ENCODE peak calls at places on chromosome 5, in seven cellular contexts. G is endothelial cell of umbilical vein, T is heart left ventricle, O is uterus, H is Peyer's patch, M is tibial nerve, K is ovary. E is an unnamed sample.

GRCh38 chr5:989961-990530 is 18.6 kb upstream of the NKD2 start:
- DNase-seq in G (peak), T (peak), O (peak), H (peak), M (peak), K (no peak), E (peak)

GRCh38 chr5:53877243-53877642 is 316.8 kb downstream of the NDUFS4 start:
- DNase-seq in G (no peak), T (no peak), O (no peak), H (no peak), M (no peak), K (no peak), E (no peak)

GRCh38 chr5:36442352-36442751 is 140.7 kb upstream of the RANBP3L start:
- DNase-seq in G (no peak), T (no peak), O (no peak), H (no peak), M (no peak), K (no peak), E (no peak)

GRCh38 chr5:176721509-176721908 is 74.2 kb downstream of the TSPAN17 start:
- DNase-seq in G (no peak), T (no peak), O (no peak), H (no peak), M (no peak), K (no peak), E (no peak)

GRCh38 chr5:169581580-169582227 is 1.9 kb upstream of the SPDL1 start:
- DNase-seq in G (peak), T (no peak), O (peak), H (peak), M (peak), K (peak), E (peak)

GRCh38 chr5:154884424-154884823 is 26.0 kb downstream of the CNOT8 start:
- DNase-seq in G (no peak), T (no peak), O (no peak), H (no peak), M (no peak), K (no peak), E (no peak)

GRCh38 chr5:10703676-10704075 is 57.4 kb downstream of the DAP start:
- DNase-seq in G (no peak), T (no peak), O (no peak), H (peak), M (no peak), K (no peak), E (peak)

GRCh38 chr5:172178301-172179031 is 9.6 kb downstream of the STK10 start:
- DNase-seq in G (no peak), T (no peak), O (no peak), H (peak), M (no peak), K (no peak), E (no peak)

GRCh38 chr5:157086751-157087359 is 22.0 kb downstream of the HAVCR2 start:
- DNase-seq in G (no peak), T (no peak), O (no peak), H (no peak), M (no peak), K (no peak), E (no peak)

GRCh38 chr5:154209591-154210081 is 19.1 kb downstream of the GALNT10 start:
- DNase-seq in G (no peak), T (no peak), O (no peak), H (no peak), M (no peak), K (no peak), E (no peak)

GRCh38 chr5:120368923-120369715 is 95.0 kb upstream of the PRR16 start:
- DNase-seq in G (no peak), T (no peak), O (no peak), H (peak), M (no peak), K (no peak), E (peak)

GRCh38 chr5:134738963-134739661 is 764 bp downstream of the CAMLG start:
- DNase-seq in G (peak), T (no peak), O (no peak), H (peak), M (no peak), K (peak), E (peak)

GRCh38 chr5:113663879-113664278 is 150.4 kb downstream of the YTHDC2 start:
- DNase-seq in G (peak), T (peak), O (no peak), H (peak), M (peak), K (no peak), E (peak)

GRCh38 chr5:119343766-119344165 is 12.1 kb upstream of the TNFAIP8 start:
- DNase-seq in G (no peak), T (no peak), O (no peak), H (peak), M (no peak), K (no peak), E (no peak)

GRCh38 chr5:36606437-36607113 is at the start of gene SLC1A3:
- DNase-seq in G (peak), T (no peak), O (no peak), H (peak), M (peak), K (peak), E (peak)

GRCh38 chr5:93336330-93337110 is 244.5 kb downstream of the NR2F1-AS1 start:
- DNase-seq in G (no peak), T (no peak), O (no peak), H (no peak), M (no peak), K (no peak), E (no peak)

GRCh38 chr5:65880673-65881072 is 45.7 kb upstream of the ERBIN start:
- DNase-seq in G (no peak), T (no peak), O (no peak), H (no peak), M (peak), K (no peak), E (no peak)

GRCh38 chr5:90898330-90899013 is 339.9 kb downstream of the ADGRV1 start:
- DNase-seq in G (no peak), T (no peak), O (no peak), H (no peak), M (no peak), K (no peak), E (no peak)

GRCh38 chr5:90902170-90902569 is 343.6 kb downstream of the ADGRV1 start:
- DNase-seq in G (no peak), T (no peak), O (no peak), H (no peak), M (no peak), K (no peak), E (no peak)

GRCh38 chr5:90901263-90901662 is 342.7 kb downstream of the ADGRV1 start:
- DNase-seq in G (no peak), T (no peak), O (no peak), H (no peak), M (no peak), K (no peak), E (no peak)

GRCh38 chr5:90902681-90903386 is 344.2 kb downstream of the ADGRV1 start:
- DNase-seq in G (peak), T (no peak), O (no peak), H (no peak), M (no peak), K (no peak), E (no peak)

DNA sequence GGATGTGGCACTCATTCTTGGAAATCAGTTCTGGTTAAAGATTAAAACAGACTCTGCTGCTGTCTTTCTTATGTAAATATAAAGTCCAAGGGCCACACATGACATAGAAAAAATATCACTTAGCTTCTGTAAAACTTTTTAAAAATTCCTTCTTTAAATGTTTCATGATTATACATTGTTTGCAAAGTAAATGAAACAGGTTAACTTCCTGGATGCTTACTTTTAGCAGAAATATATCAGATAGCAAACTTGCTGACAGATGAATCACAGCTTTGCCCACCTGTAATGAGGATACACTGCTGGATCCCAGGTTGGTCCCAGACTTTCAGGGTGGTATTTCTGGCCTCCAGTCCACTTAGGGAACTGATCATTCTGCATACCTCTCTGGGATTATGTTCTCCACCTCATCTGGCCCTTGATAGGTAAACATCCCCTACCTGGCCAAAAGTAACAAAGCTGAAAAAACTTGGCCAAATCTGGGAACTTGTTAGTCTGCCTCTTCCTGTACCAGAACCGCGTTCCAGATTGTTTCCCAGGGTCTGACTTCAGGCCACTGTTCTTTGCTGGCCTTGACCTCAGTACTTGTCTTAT is 340.5 kb downstream of the ADGRV1 start:
- DNase-seq in G (no peak), T (no peak), O (no peak), H (no peak), M (no peak), K (no peak), E (no peak)
- TF ChIP-seq POLR2A in G (no peak), T (no peak), O (no peak), H (no peak), M (no peak), K (no peak), E (no peak)

DNA sequence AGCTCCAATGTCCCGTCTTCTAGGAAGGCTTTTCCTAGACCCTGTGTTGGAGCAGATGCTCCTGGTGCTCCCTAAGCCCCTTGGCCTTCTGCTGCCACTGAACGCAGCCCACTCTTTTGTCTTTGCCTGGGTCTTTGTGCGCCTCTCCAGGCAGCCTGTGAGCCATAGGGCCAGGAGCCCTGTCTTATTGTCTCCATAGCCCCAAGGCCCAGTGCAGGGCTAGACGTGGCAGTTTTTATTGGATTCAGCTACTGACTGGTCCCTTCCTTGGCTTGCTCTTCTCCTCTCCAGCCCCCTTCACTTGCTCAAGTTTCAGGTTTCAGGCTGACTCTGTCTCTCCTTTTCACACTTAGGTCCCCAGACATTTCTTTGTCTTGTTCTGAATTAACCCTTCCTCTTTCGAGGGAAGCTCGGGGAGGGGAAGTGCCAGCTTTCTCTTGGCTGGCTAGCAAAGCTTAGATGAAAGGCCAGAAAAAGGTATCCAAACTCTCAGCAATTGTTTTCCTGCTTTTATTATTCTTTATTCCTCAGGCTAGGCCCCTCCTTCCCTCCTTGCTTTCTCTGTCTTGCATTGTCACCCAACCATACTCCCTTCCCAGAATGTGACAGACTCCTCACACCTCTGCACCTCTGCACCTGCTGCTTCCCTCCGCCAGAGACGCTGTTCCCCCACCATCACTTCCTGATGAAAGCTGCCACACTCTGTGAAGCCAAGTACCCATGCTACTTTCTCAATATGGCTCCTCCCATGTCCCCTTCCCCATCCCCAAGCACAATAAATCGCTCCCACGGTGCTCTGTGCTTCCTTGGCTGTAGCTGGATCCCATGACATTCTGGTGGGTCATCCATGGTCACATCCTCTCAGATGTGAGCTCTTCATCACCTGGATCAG is 101.6 kb upstream of the CPEB4 start:
- DNase-seq in G (no peak), T (no peak), O (no peak), H (peak), M (no peak), K (no peak), E (no peak)
- TF ChIP-seq CTCF in G (no peak), T (no peak), O (no peak), H (peak), M (no peak), K (no peak), E (no peak)

GRCh38 chr5:145834917-145835838 is at the start of gene PRELID2:
- DNase-seq in G (peak), T (peak), O (peak), H (peak), M (peak), K (peak), E (peak)
- TF ChIP-seq POLR2A in G (peak), T (no peak), O (peak), H (peak), M (peak), K (no peak), E (peak)

GRCh38 chr5:32323741-32324140 is 11.0 kb upstream of the MTMR12 start:
- DNase-seq in G (no peak), T (no peak), O (no peak), H (no peak), M (no peak), K (no peak), E (no peak)
- TF ChIP-seq CTCF in G (no peak), T (no peak), O (no peak), H (no peak), M (no peak), K (no peak), E (no peak)

GRCh38 chr5:31556461-31556860 is 24.4 kb downstream of the C5orf22 start:
- DNase-seq in G (no peak), T (no peak), O (no peak), H (no peak), M (no peak), K (no peak), E (no peak)
- TF ChIP-seq POLR2A in G (no peak), T (no peak), O (no peak), H (no peak), M (no peak), K (no peak), E (no peak)

GRCh38 chr5:146390469-146390868 is 51.8 kb downstream of the POU4F3 start:
- DNase-seq in G (no peak), T (no peak), O (no peak), H (no peak), M (no peak), K (no peak), E (no peak)
- TF ChIP-seq CTCF in G (no peak), T (peak), O (no peak), H (no peak), M (no peak), K (no peak), E (no peak)

DNA sequence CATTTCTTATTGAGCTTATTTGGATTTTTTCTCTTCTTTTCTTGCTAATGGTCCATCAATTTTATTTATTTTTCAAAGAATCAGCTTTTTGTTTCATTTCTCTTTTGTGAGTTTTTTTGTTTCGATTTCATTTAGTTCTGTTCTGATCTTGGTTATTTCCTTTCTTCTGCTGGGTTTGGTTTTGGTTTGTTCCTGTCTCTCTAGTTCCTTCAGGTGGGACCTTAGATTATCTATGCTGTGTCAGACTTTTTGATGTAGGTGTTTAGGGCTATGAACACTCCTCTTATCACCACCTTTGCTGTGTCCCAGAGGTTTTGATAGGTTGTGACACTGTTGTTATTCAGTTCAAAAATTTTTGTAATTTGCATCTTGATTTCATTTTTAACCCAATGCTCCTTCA is 119.8 kb downstream of the GABRG2 start:
- DNase-seq in G (no peak), T (no peak), O (no peak), H (no peak), M (no peak), K (no peak), E (no peak)
- TF ChIP-seq POLR2A in G (no peak), T (no peak), O (no peak), H (no peak), M (no peak), K (no peak), E (no peak)

DNA sequence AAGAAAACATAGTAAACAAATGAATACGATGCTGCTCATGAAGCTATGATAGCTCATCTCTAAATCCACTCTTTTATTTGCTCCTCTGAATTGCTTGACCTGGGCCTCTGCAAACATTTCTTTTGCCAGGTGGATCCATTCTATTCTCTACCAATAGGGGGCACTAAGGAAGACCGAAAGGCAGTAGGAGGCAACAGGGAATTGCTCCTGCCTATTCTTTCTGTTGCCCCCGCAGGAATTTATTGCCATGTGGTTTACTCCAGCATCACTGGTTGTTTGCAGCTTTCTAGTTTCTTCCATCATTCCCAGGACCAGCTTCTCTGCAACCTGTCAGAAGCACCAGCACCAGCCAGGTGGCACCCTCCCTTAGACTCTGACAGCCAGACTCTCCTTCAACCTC is 5.3 kb downstream of the GAPT start:
- DNase-seq in G (no peak), T (no peak), O (no peak), H (no peak), M (no peak), K (no peak), E (no peak)
- TF ChIP-seq CTCF in G (peak), T (no peak), O (no peak), H (no peak), M (no peak), K (no peak), E (no peak)